ENCODE peak calls at places on chromosomes 12 and 14, in nine cellular contexts. R is putamen; G is EL; I is HFFc6; C is Right ventricle myocardium superior; J is activated CD8-positive, alpha-beta memory T cell treated with anti-CD3 and anti-CD28 coated beads for 1 hour; W is renal cortical epithelial cell; T is activated T-helper 1 cell treated with anti-CD3 and anti-CD28 coated beads, Interleukin-2, amount 50 U/mL, for 16 hours; A is AG08395. O is an unnamed sample.

GRCh38 chr12:89927226-89927698 is 218.6 kb upstream of the ATP2B1 start:
- DNase-seq in J (no peak), A (no peak), R (no peak), G (no peak), W (peak), C (no peak), I (no peak), T (no peak), O (no peak)

GRCh38 chr12:57839996-57840395 is 6.5 kb downstream of the CTDSP2 start:
- DNase-seq in J (no peak), A (no peak), G (no peak), T (no peak), C (no peak), W (no peak), R (no peak), I (no peak), O (peak)

GRCh38 chr12:81000831-81001230 is 63.1 kb upstream of the LIN7A start:
- DNase-seq in A (no peak), J (no peak), I (no peak), W (no peak), R (no peak), G (no peak), C (no peak), T (no peak), O (no peak)

GRCh38 chr12:117507547-117507946 is 146.1 kb upstream of the NOS1 start:
- DNase-seq in J (no peak), C (no peak), R (no peak), T (no peak), G (no peak), I (no peak), W (no peak), A (no peak), O (no peak)

GRCh38 chr12:113239811-113240331 is 18.6 kb downstream of the TPCN1 start:
- DNase-seq in C (peak), J (no peak), T (no peak), I (no peak), R (no peak), A (no peak), W (peak), G (no peak), O (no peak)

GRCh38 chr12:84497819-84498218 is 414.8 kb downstream of the SLC6A15 start:
- DNase-seq in T (no peak), G (no peak), W (no peak), J (no peak), R (no peak), A (peak), I (peak), C (no peak), O (no peak)

GRCh38 chr12:42716521-42716920 is 127.0 kb upstream of the PRICKLE1 start:
- DNase-seq in I (no peak), T (no peak), C (no peak), R (no peak), W (peak), A (peak), J (no peak), G (peak), O (no peak)

GRCh38 chr12:75260316-75260715 is 50.7 kb upstream of the KCNC2 start:
- DNase-seq in R (no peak), G (peak), A (no peak), W (no peak), T (no peak), J (no peak), I (no peak), C (no peak), O (no peak)

GRCh38 chr12:15904378-15904920 is 6.7 kb upstream of the DERA start:
- DNase-seq in A (no peak), C (no peak), J (no peak), T (no peak), I (no peak), R (no peak), G (no peak), W (no peak), O (no peak)

GRCh38 chr12:128861226-128862016 is 8.1 kb downstream of the GLT1D1 start:
- DNase-seq in R (no peak), W (no peak), C (no peak), A (no peak), T (no peak), J (no peak), G (no peak), I (no peak), O (no peak)

GRCh38 chr12:45634273-45634917 is 95.1 kb upstream of the ARID2 start:
- DNase-seq in I (no peak), W (no peak), A (no peak), T (no peak), J (no peak), R (no peak), C (no peak), G (no peak), O (no peak)

GRCh38 chr12:14774944-14775651 is 28.2 kb downstream of the WBP11 start:
- DNase-seq in R (peak), W (peak), T (no peak), I (peak), A (peak), J (no peak), G (peak), C (peak), O (no peak)

GRCh38 chr12:121750507-121750955 is 38.0 kb downstream of the TMEM120B start:
- DNase-seq in R (no peak), G (no peak), W (no peak), A (no peak), J (no peak), T (no peak), I (no peak), C (no peak), O (no peak)

GRCh38 chr14:30980980-30981379 is 44.5 kb upstream of the AP4S1 start:
- DNase-seq in W (no peak), T (no peak), I (no peak), J (no peak), G (no peak), A (no peak), C (no peak), R (no peak), O (no peak)

GRCh38 chr14:64758711-64759554 is 54.7 kb downstream of the PLEKHG3 start:
- DNase-seq in A (peak), R (no peak), W (peak), T (no peak), C (no peak), J (no peak), G (peak), I (peak), O (no peak)

GRCh38 chr14:98803196-98803595 is 468.8 kb downstream of the BCL11B start:
- DNase-seq in I (no peak), G (no peak), R (no peak), A (peak), J (no peak), W (no peak), T (no peak), C (no peak), O (no peak)

GRCh38 chr14:92473947-92474535 is 39.5 kb upstream of the RIN3 start:
- DNase-seq in C (no peak), A (no peak), W (no peak), T (no peak), G (no peak), J (no peak), I (no peak), R (no peak), O (no peak)

O was measured in cerebellar nuclear complex.